ENCODE peak calls at places on chromosomes 4 and X, in nine cellular contexts. U, M, C, K, A, S, H, Z and L are unnamed samples.

GRCh38 chr4:15654556-15655222 is 468 bp downstream of the FBXL5 start:
- DNase-seq in U (peak), H (peak), A (peak), M (peak), Z (peak), S (no peak), K (peak), C (peak), L (no peak)

GRCh38 chr4:152357206-152357605 is 178.7 kb downstream of the FBXW7 start:
- DNase-seq in A (no peak), U (no peak), Z (peak), M (no peak), S (no peak), H (no peak), K (no peak), C (peak), L (no peak)

GRCh38 chr4:186227221-186227620 is at the start of gene KLKB1:
- DNase-seq in H (no peak), A (no peak), Z (peak), U (no peak), K (no peak), M (no peak), S (no peak), C (no peak), L (no peak)

GRCh38 chr4:116400480-116400879 is 684.9 kb downstream of the TRAM1L1 start:
- DNase-seq in C (no peak), H (no peak), M (no peak), Z (peak), A (no peak), U (no peak), K (peak), S (no peak), L (no peak)

GRCh38 chr4:54586343-54586953 is 71.3 kb upstream of the KIT start:
- DNase-seq in S (no peak), K (no peak), U (peak), C (no peak), H (no peak), A (no peak), Z (peak), M (no peak), L (no peak)

GRCh38 chr4:102736636-102737549 is 23.9 kb downstream of the MANBA start:
- DNase-seq in Z (no peak), K (no peak), M (no peak), S (no peak), U (no peak), A (no peak), H (no peak), C (no peak), L (no peak)

GRCh38 chr4:6019316-6020263 is 1.4 kb upstream of the C4orf50 start:
- DNase-seq in C (no peak), H (peak), U (peak), M (peak), S (peak), A (peak), Z (peak), K (peak), L (no peak)

GRCh38 chr4:83320548-83320947 is 14.1 kb downstream of the HPSE start:
- DNase-seq in Z (peak), U (no peak), A (peak), S (no peak), C (peak), H (peak), K (peak), M (no peak), L (no peak)

GRCh38 chr4:26337612-26338011 is 16.8 kb downstream of the RBPJ start:
- DNase-seq in C (no peak), S (no peak), K (no peak), H (no peak), M (no peak), A (no peak), Z (no peak), U (no peak), L (no peak)

GRCh38 chr4:3531306-3531886 is 826 bp downstream of the LRPAP1 start:
- DNase-seq in C (no peak), S (no peak), A (no peak), M (no peak), U (no peak), H (no peak), K (no peak), Z (peak), L (no peak)

GRCh38 chr4:59222231-59222630 is 1977.9 kb upstream of the ADGRL3 start:
- DNase-seq in A (no peak), K (no peak), H (no peak), S (no peak), U (no peak), Z (no peak), M (no peak), C (no peak), L (no peak)

GRCh38 chr4:14837860-14838259 is 164.4 kb upstream of the CPEB2 start:
- DNase-seq in K (no peak), H (no peak), Z (no peak), U (no peak), M (no peak), S (no peak), C (no peak), A (no peak), L (no peak)

GRCh38 chr4:155506761-155507160 is 130.0 kb upstream of the MAP9 start:
- DNase-seq in H (no peak), U (no peak), M (no peak), C (peak), S (no peak), A (no peak), K (no peak), Z (no peak), L (no peak)

GRCh38 chr4:86329431-86329830 is 30.4 kb downstream of the MAPK10 start:
- DNase-seq in U (no peak), Z (no peak), A (no peak), M (no peak), H (no peak), C (no peak), K (no peak), S (no peak), L (no peak)

GRCh38 chr4:3389879-3390840 is 51.6 kb upstream of the HGFAC start:
- DNase-seq in K (no peak), M (no peak), H (no peak), C (no peak), S (no peak), Z (no peak), A (no peak), U (no peak), L (no peak)

GRCh38 chr4:22897520-22898108 is 204.9 kb downstream of the GBA3 start:
- DNase-seq in S (no peak), Z (peak), C (no peak), U (peak), H (no peak), A (no peak), M (peak), K (peak), L (no peak)

GRCh38 chr4:51840791-51841190 is 2.2 kb upstream of the DCUN1D4 start:
- DNase-seq in A (no peak), H (no peak), K (no peak), Z (peak), U (no peak), S (no peak), C (no peak), M (no peak), L (no peak)

GRCh38 chr4:7041851-7042696 is 1.1 kb upstream of the TADA2B start:
- DNase-seq in U (no peak), K (peak), A (peak), Z (no peak), M (peak), S (peak), H (no peak), C (peak), L (no peak)

GRCh38 chr4:8745828-8746225 is 125.8 kb downstream of the HMX1 start:
- DNase-seq in Z (no peak), U (no peak), M (no peak), K (no peak), A (no peak), C (no peak), H (no peak), S (no peak), L (no peak)

GRCh38 chr4:158043971-158044618 is 128.7 kb downstream of the GASK1B start:
- DNase-seq in S (no peak), K (no peak), Z (no peak), A (no peak), U (no peak), H (no peak), C (peak), M (no peak), L (no peak)

GRCh38 chr4:33369366-33369899 is 2649.3 kb downstream of the PCDH7 start:
- DNase-seq in M (no peak), S (no peak), A (no peak), C (no peak), K (no peak), Z (peak), H (no peak), U (no peak), L (no peak)

GRCh38 chrX:130482871-130483270 is 81.1 kb downstream of the RBMX2 start:
- DNase-seq in H (no peak), K (no peak), C (no peak), A (no peak), U (no peak), S (no peak), M (no peak), Z (no peak), L (no peak)